ENCODE peak calls at places on chromosome 7, in eight cellular contexts. H, T, O, F, S, P, Q and W are unnamed samples.
A peak's percentile ranks its signal among the peaks of the same experiment; 100 is the strongest.

GRCh38 chr7:110461621-110462020 is 629.3 kb upstream of the LRRN3 start:
- DNase-seq in T (no peak), F (no peak), O (no peak), S (no peak), H (no peak), Q (no peak), P (no peak), W (no peak)

GRCh38 chr7:155017834-155018233 is 14.9 kb upstream of the PAXIP1 start:
- DNase-seq in H (no peak), T (no peak), Q (no peak), O (no peak), S (no peak), P (no peak), F (no peak), W (no peak)

GRCh38 chr7:84982199-84982598 is 204.7 kb downstream of the SEMA3D start:
- DNase-seq in T (peak; percentile 38), P (no peak), Q (no peak), H (no peak), F (no peak), O (no peak), S (no peak), W (no peak)

GRCh38 chr7:30656611-30657010 is 25.6 kb downstream of the CRHR2 start:
- DNase-seq in O (no peak), F (no peak), H (no peak), P (no peak), Q (no peak), S (no peak), T (no peak), W (no peak)

GRCh38 chr7:107128217-107128616 is 40.6 kb upstream of the HBP1 start:
- DNase-seq in F (no peak), T (no peak), P (no peak), Q (no peak), S (no peak), H (no peak), O (no peak), W (no peak)

GRCh38 chr7:103065666-103066065 is 8.9 kb downstream of the FBXL13 start:
- DNase-seq in Q (no peak), O (peak; percentile 68), P (peak; percentile 22), F (peak; percentile 89), S (peak; percentile 7), T (peak; percentile 57), H (no peak), W (peak; percentile 63)

GRCh38 chr7:3200504-3200903 is 100.5 kb upstream of the SDK1 start:
- DNase-seq in S (no peak), P (no peak), O (peak; percentile 22), Q (peak; percentile 12), F (peak; percentile 68), H (no peak), T (peak; percentile 13), W (peak; percentile 58)

GRCh38 chr7:107967420-107967819 is 35.5 kb downstream of the LAMB1 start:
- DNase-seq in Q (no peak), T (no peak), O (no peak), H (no peak), F (no peak), S (no peak), P (no peak), W (no peak)

GRCh38 chr7:101804642-101805401 is 12.6 kb upstream of the CUX1 start:
- DNase-seq in Q (no peak), F (peak; percentile 49), T (peak; percentile 42), O (no peak), S (no peak), H (no peak), P (no peak), W (no peak)

GRCh38 chr7:12930534-12930933 is 243.1 kb downstream of the ARL4A start:
- DNase-seq in Q (no peak), T (no peak), P (no peak), S (no peak), O (peak; percentile 18), H (no peak), F (no peak), W (peak; percentile 28)

GRCh38 chr7:98091061-98091460 is 15.6 kb upstream of the LMTK2 start:
- DNase-seq in H (no peak), T (peak; percentile 43), F (no peak), Q (no peak), O (peak; percentile 67), P (no peak), S (no peak), W (no peak)

GRCh38 chr7:81865754-81866153 is 95.9 kb upstream of the HGF start:
- DNase-seq in S (no peak), Q (no peak), P (no peak), O (no peak), H (no peak), T (no peak), F (no peak), W (no peak)

GRCh38 chr7:18936265-18936664 is 181.2 kb downstream of the TWIST1 start:
- DNase-seq in P (no peak), S (no peak), F (no peak), T (peak; percentile 58), O (no peak), Q (no peak), H (no peak), W (no peak)

GRCh38 chr7:92740713-92741126 is 95.7 kb downstream of the CDK6 start:
- DNase-seq in H (no peak), F (no peak), T (peak; percentile 84), Q (no peak), S (no peak), O (peak; percentile 94), P (no peak), W (no peak)

GRCh38 chr7:135519233-135519688 is 9.4 kb upstream of the CNOT4 start:
- DNase-seq in F (no peak), H (no peak), Q (no peak), T (no peak), O (no peak), P (no peak), S (no peak), W (peak; percentile 84)

GRCh38 chr7:112951070-112951469 is 135.6 kb downstream of the GPR85 start:
- DNase-seq in H (no peak), T (no peak), F (no peak), Q (no peak), P (no peak), S (no peak), O (no peak), W (no peak)

GRCh38 chr7:114901771-114902170 is 20.1 kb upstream of the MDFIC start:
- DNase-seq in T (peak; percentile 43), O (peak; percentile 21), F (no peak), Q (no peak), P (no peak), S (no peak), H (no peak), W (no peak)

GRCh38 chr7:32102432-32102851 is 32.2 kb upstream of the PDE1C start:
- DNase-seq in Q (no peak), F (no peak), S (no peak), T (no peak), H (no peak), P (no peak), O (no peak), W (no peak)

GRCh38 chr7:131945313-131945831 is 388.9 kb upstream of the PODXL start:
- DNase-seq in S (no peak), T (peak; percentile 69), O (peak; percentile 60), P (no peak), H (peak; percentile 40), F (peak; percentile 73), Q (peak; percentile 30), W (no peak)

GRCh38 chr7:8938036-8938435 is 504.6 kb downstream of the NXPH1 start:
- DNase-seq in Q (no peak), O (no peak), T (no peak), S (no peak), P (no peak), H (no peak), F (no peak), W (no peak)

GRCh38 chr7:21318916-21319270 is 109.0 kb upstream of the SP4 start:
- DNase-seq in O (no peak), S (no peak), T (no peak), F (no peak), P (no peak), H (no peak), Q (no peak), W (peak; percentile 4)

GRCh38 chr7:128030999-128031681 is at the start of gene LRRC4:
- DNase-seq in Q (peak; percentile 44), F (no peak), O (peak; percentile 62), T (peak; percentile 83), H (peak; percentile 37), S (no peak), P (no peak), W (peak; percentile 47)

GRCh38 chr7:132895231-132895630 is 186.7 kb downstream of the CHCHD3 start:
- DNase-seq in P (no peak), Q (no peak), F (no peak), S (no peak), T (no peak), H (no peak), O (no peak), W (no peak)

GRCh38 chr7:101923276-101923985 is 106.0 kb downstream of the CUX1 start:
- DNase-seq in H (no peak), T (peak; percentile 49), Q (no peak), O (peak; percentile 71), P (no peak), F (no peak), S (no peak), W (no peak)

GRCh38 chr7:23334482-23335056 is 35.4 kb downstream of the MALSU1 start:
- DNase-seq in Q (no peak), H (no peak), T (peak; percentile 95), P (no peak), F (no peak), O (peak; percentile 100), S (no peak), W (peak; percentile 97)

GRCh38 chr7:159015081-159015893 is 129.4 kb downstream of the VIPR2 start:
- DNase-seq in S (no peak), H (no peak), O (peak; percentile 40), T (peak; percentile 43), P (no peak), F (no peak), Q (no peak), W (no peak)

GRCh38 chr7:157526604-157527003 is 189.8 kb downstream of the DNAJB6 start:
- DNase-seq in S (no peak), T (no peak), P (no peak), F (no peak), H (no peak), Q (no peak), O (no peak), W (no peak)

GRCh38 chr7:6393667-6394056 is 54.1 kb downstream of the DAGLB start:
- DNase-seq in T (no peak), S (no peak), Q (no peak), P (no peak), O (no peak), H (no peak), F (no peak), W (no peak)

GRCh38 chr7:85111761-85112160 is 75.1 kb downstream of the SEMA3D start:
- DNase-seq in O (peak; percentile 8), H (no peak), S (no peak), P (no peak), F (no peak), Q (no peak), T (peak; percentile 5), W (no peak)

GRCh38 chr7:25303380-25304321 is 75.4 kb upstream of the NPVF start:
- DNase-seq in P (no peak), O (no peak), Q (no peak), S (no peak), T (peak; percentile 3), H (no peak), F (no peak), W (no peak)

GRCh38 chr7:95674101-95674500 is 77.8 kb upstream of the PDK4 start:
- DNase-seq in F (no peak), T (no peak), S (no peak), H (no peak), Q (no peak), P (no peak), O (no peak), W (no peak)

GRCh38 chr7:151481650-151482505 is 37.8 kb downstream of the RHEB start:
- DNase-seq in T (no peak), O (no peak), S (no peak), H (no peak), Q (no peak), F (no peak), P (no peak), W (no peak)

GRCh38 chr7:151691449-151691848 is 171.8 kb upstream of the RHEB start:
- DNase-seq in S (no peak), P (no peak), O (no peak), F (no peak), T (no peak), Q (no peak), H (no peak), W (no peak)

GRCh38 chr7:116305485-116306408 is 95.4 kb downstream of the TES start:
- DNase-seq in T (no peak), H (no peak), S (no peak), F (no peak), P (no peak), Q (no peak), O (no peak), W (peak; percentile 62)